ENCODE peak calls at places on chromosomes 6 and 20, in nine cellular contexts. U is neural progenitor cell, L is PC-9, P is sigmoid colon, D is heart right ventricle, X is breast epithelium, B is transverse colon, N is fibroblast of lung, G is esophagus muscularis mucosa. A is an unnamed sample.

GRCh38 chr20:59742351-59743095 is 138.2 kb downstream of the PHACTR3 start:
- DNase-seq in L (no peak), B (no peak), U (no peak), D (no peak), P (no peak), N (no peak), G (no peak), X (no peak), A (no peak)

GRCh38 chr6:39092124-39092523 is 22.9 kb downstream of the SAYSD1 start:
- DNase-seq in X (no peak), L (no peak), G (peak; percentile 60), D (no peak), B (no peak), P (no peak), N (no peak), U (peak; percentile 62), A (no peak)

GRCh38 chr6:15129872-15130271 is 116.0 kb upstream of the JARID2 start:
- DNase-seq in N (no peak), X (no peak), G (no peak), D (no peak), U (no peak), L (no peak), B (no peak), P (no peak), A (no peak)

GRCh38 chr6:107644513-107644912 is 154.6 kb downstream of the SOBP start:
- DNase-seq in X (no peak), N (no peak), L (no peak), B (no peak), U (no peak), P (no peak), G (no peak), D (no peak), A (no peak)

GRCh38 chr20:45309075-45309474 is 976 bp upstream of the MATN4 start:
- DNase-seq in D (no peak), B (no peak), X (no peak), U (no peak), G (no peak), L (no peak), N (no peak), P (no peak), A (no peak)

GRCh38 chr6:137261393-137262154 is 42.4 kb upstream of the IFNGR1 start:
- DNase-seq in G (no peak), N (peak; percentile 48), L (no peak), B (no peak), D (no peak), U (no peak), X (no peak), P (no peak), A (no peak)

GRCh38 chr6:108656834-108657233 is 96.1 kb downstream of the FOXO3 start:
- DNase-seq in G (no peak), X (no peak), P (no peak), U (no peak), L (no peak), D (no peak), B (no peak), N (no peak), A (no peak)

GRCh38 chr20:33925867-33926266 is 67.8 kb upstream of the RALY start:
- DNase-seq in G (no peak), L (no peak), X (no peak), D (no peak), N (peak; percentile 56), B (no peak), P (no peak), U (no peak), A (no peak)

GRCh38 chr6:133553652-133554051 is 312.5 kb downstream of the EYA4 start:
- DNase-seq in P (no peak), N (peak; percentile 56), G (no peak), B (peak; percentile 10), L (peak; percentile 38), X (no peak), D (peak; percentile 47), U (peak; percentile 81), A (peak; percentile 17)

GRCh38 chr6:165573671-165574070 is 89.4 kb downstream of the PDE10A start:
- DNase-seq in X (peak; percentile 20), G (no peak), B (no peak), L (no peak), N (peak; percentile 68), P (peak; percentile 64), U (peak; percentile 5), D (peak; percentile 85), A (no peak)

GRCh38 chr6:165571721-165572132 is 91.3 kb downstream of the PDE10A start:
- DNase-seq in U (no peak), D (no peak), N (peak; percentile 37), L (no peak), G (no peak), P (no peak), X (no peak), B (no peak), A (no peak)

GRCh38 chr6:165571068-165571682 is 91.9 kb downstream of the PDE10A start:
- DNase-seq in P (no peak), X (no peak), L (no peak), U (no peak), N (peak; percentile 69), D (no peak), G (no peak), B (no peak), A (no peak)

GRCh38 chr6:165574770-165575549 is 88.1 kb downstream of the PDE10A start:
- DNase-seq in P (no peak), G (no peak), D (no peak), N (peak; percentile 9), L (no peak), U (peak; percentile 13), B (no peak), X (no peak), A (no peak)

DNA sequence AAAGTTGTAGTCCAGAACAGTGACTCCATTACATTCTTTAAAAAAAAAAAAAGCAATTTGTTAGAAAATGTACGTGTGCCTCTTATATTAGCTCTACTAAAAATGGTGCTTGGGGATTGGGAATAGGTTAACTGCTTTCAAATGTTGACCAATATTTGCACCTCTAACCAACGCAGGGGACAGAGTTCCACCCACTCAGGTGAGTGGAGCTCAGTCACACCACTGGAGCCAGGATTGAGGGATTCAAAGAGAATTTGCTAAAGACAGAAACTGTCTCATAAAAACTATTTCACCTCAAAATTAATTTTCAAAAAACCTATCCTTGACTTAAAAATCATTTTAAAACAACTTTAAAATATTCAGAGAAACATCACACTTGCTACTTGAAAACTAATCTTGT is 88.8 kb downstream of the PDE10A start:
- DNase-seq in G (no peak), B (no peak), L (no peak), U (no peak), N (no peak), X (no peak), P (no peak), D (no peak), A (no peak)
- H3K4me3 ChIP-seq in G (no peak overlapping the region), B (no peak overlapping the region), L (peak overlapping the region; percentile 32), U (no peak overlapping the region), N (no peak overlapping the region), X (no peak overlapping the region), P (no peak overlapping the region), D (no peak overlapping the region), A (no peak overlapping the region)

GRCh38 chr6:144649085-144649484 is 363.9 kb downstream of the UTRN start:
- DNase-seq in N (no peak), U (no peak), X (no peak), B (no peak), L (no peak), D (no peak), P (no peak), G (no peak), A (no peak)

GRCh38 chr6:144652292-144652891 is 367.3 kb downstream of the UTRN start:
- DNase-seq in N (no peak), G (no peak), X (no peak), L (no peak), D (no peak), B (no peak), U (no peak), P (no peak), A (no peak)

GRCh38 chr6:144647971-144648651 is 363.0 kb downstream of the UTRN start:
- DNase-seq in B (no peak), U (no peak), D (no peak), X (no peak), P (no peak), G (no peak), L (no peak), N (no peak), A (no peak)

GRCh38 chr6:144653885-144654505 is 368.9 kb downstream of the UTRN start:
- DNase-seq in X (no peak), B (no peak), G (no peak), U (no peak), N (peak; percentile 59), D (no peak), P (no peak), L (no peak), A (no peak)

DNA sequence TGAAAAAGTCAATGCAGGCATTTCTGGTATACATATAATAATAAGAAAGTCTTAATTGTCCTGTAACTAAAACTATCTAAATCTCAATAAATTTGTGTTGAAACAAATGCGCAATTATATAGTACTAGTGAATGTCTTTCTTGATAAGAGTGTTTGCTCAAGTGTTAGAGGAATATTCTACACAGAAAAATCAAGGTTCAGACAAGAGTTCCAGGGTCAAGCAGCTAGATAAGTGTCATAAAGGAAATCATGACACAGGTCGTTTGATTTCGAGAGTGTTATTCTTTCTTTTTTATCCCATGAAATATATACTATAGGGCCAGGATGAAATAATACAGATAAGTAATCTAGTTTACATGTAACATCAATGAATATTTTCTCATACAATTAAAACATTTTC is 366.1 kb downstream of the UTRN start:
- DNase-seq in D (no peak), P (no peak), X (no peak), L (no peak), U (no peak), N (no peak), G (no peak), B (no peak), A (no peak)
- H3K27ac ChIP-seq in D (no peak overlapping the region), P (no peak overlapping the region), X (no peak overlapping the region), L (no peak overlapping the region), U (no peak overlapping the region), N (no peak overlapping the region), G (no peak overlapping the region), B (peak overlapping the region; percentile 54), A (no peak overlapping the region)

DNA sequence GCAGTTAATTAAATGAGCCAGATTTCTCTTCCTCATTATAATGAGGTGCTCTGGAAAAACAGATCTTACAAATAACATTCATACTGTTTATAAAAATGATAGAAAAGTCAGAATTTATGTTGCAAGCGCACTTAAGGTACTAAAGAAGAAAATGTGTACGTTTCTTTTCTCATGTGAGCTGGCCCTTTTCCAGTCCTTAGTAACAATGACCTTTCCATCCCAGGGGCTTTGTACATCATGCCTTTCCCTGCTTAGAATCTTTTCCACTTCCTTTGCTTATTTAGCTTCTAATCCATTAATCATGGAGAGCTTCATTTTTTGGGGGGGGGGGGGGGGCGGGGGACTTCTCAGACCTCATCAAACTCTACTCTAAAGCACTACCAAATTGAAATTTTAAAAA is 4.8 kb downstream of the FBXO5 start:
- DNase-seq in P (no peak), B (no peak), N (no peak), D (no peak), U (no peak), G (no peak), L (no peak), X (no peak), A (no peak)
- H3K4me1 ChIP-seq in P (peaks cover 14% of the 10 kb centered on the region), B (peaks cover 14% of the 10 kb centered on the region), N (peaks cover 10% of the 10 kb centered on the region), D (peaks cover 12% of the 10 kb centered on the region), U (peaks cover 70% of the 10 kb centered on the region), G (peaks cover 12% of the 10 kb centered on the region), L (peaks cover 26% of the 10 kb centered on the region), X (peaks cover 5% of the 10 kb centered on the region), A (peaks cover 8% of the 10 kb centered on the region)

DNA sequence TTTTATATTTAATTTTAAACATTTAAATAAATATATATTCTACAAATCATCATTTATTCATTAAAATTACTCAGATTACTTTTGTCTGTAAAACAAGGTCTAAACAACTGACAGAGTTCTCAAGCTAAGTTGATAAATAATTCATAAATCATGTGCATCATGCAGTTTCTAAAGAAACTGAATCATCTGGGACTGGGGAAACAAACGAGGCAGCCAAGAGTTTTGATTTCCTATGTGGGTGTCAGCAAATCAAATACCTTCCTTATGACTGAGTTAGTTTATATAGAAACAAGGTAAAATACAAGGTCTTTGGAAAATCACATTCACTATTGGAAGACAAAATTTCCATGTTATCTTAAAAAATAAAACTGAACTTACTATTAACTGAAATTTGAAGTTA is 149.9 kb upstream of the BEND6 start:
- DNase-seq in X (no peak), U (no peak), L (no peak), B (no peak), D (no peak), P (no peak), N (peak; percentile 89), G (no peak), A (no peak)
- H3K4me3 ChIP-seq in X (no peak overlapping the region), U (no peak overlapping the region), L (no peak overlapping the region), B (no peak overlapping the region), D (no peak overlapping the region), P (no peak overlapping the region), N (no peak overlapping the region), G (no peak overlapping the region), A (no peak overlapping the region)